ENCODE peak calls at places on chromosome 13, in seven cellular contexts. Y is ACHN; G is mesothelial cell of epicardium; O is GM04503; S is AG04450; A is GM04504; J is stimulated activated CD8-positive, alpha-beta memory T cell treated with anti-CD3 and anti-CD28 coated beads, Interleukin-15, amount 100 ng/mL, for 4 hours. W is an unnamed sample.

GRCh38 chr13:43316997-43317396 is 293.6 kb downstream of the DNAJC15 start:
- DNase-seq in Y (no peak), G (no peak), O (no peak), S (no peak), A (peak; percentile 52), J (no peak), W (no peak)

GRCh38 chr13:93265800-93266199 is 39.2 kb downstream of the GPC6 start:
- DNase-seq in Y (no peak), G (no peak), O (no peak), S (no peak), A (no peak), J (no peak), W (no peak)

GRCh38 chr13:71210861-71211260 is 656.1 kb downstream of the DACH1 start:
- DNase-seq in Y (no peak), G (no peak), O (no peak), S (no peak), A (no peak), J (no peak), W (no peak)

GRCh38 chr13:36420437-36420891 is 11.8 kb upstream of the CCNA1 start:
- DNase-seq in Y (peak; percentile 73), G (peak; percentile 83), O (peak; percentile 11), S (peak; percentile 23), A (peak; percentile 30), J (no peak), W (no peak)

GRCh38 chr13:49304356-49304755 is 56.6 kb downstream of the CDADC1 start:
- DNase-seq in Y (no peak), G (no peak), O (no peak), S (no peak), A (no peak), J (no peak), W (no peak)

GRCh38 chr13:113851480-113851803 is 12.4 kb downstream of the GAS6 start:
- DNase-seq in Y (no peak), G (no peak), O (no peak), S (no peak), A (no peak), J (no peak), W (no peak)

GRCh38 chr13:105278797-105279425 is 1256.6 kb downstream of the EFNB2 start:
- DNase-seq in Y (no peak), G (no peak), O (no peak), S (no peak), A (no peak), J (no peak), W (no peak)

GRCh38 chr13:94173312-94173854 is 306.1 kb downstream of the DCT start:
- DNase-seq in Y (no peak), G (no peak), O (peak; percentile 33), S (peak; percentile 27), A (no peak), J (no peak), W (no peak)

GRCh38 chr13:98482476-98483444 is 94.1 kb downstream of the STK24 start:
- DNase-seq in Y (no peak), G (no peak), O (no peak), S (no peak), A (peak; percentile 66), J (no peak), W (no peak)

GRCh38 chr13:41458187-41458938 is 1.0 kb downstream of the RGCC start:
- DNase-seq in Y (no peak), G (peak; percentile 48), O (no peak), S (no peak), A (no peak), J (peak; percentile 34), W (no peak)

GRCh38 chr13:112842343-112842856 is 126.6 kb upstream of the MCF2L start:
- DNase-seq in Y (no peak), G (no peak), O (no peak), S (no peak), A (no peak), J (no peak), W (no peak)

GRCh38 chr13:48532146-48532472 is 771 bp downstream of the RCBTB2 start:
- DNase-seq in Y (peak; percentile 56), G (no peak), O (peak; percentile 35), S (peak; percentile 13), A (no peak), J (no peak), W (peak; percentile 31)

GRCh38 chr13:38180100-38180499 is 169.6 kb upstream of the UFM1 start:
- DNase-seq in Y (no peak), G (no peak), O (peak; percentile 17), S (no peak), A (peak; percentile 18), J (no peak), W (no peak)

GRCh38 chr13:67232384-67232783 is 2.2 kb upstream of the PCDH9 start:
- DNase-seq in Y (no peak), G (no peak), O (no peak), S (no peak), A (no peak), J (no peak), W (no peak)

GRCh38 chr13:95644611-95645052 is at the start of gene DZIP1:
- DNase-seq in Y (no peak), G (peak; percentile 75), O (peak; percentile 42), S (peak; percentile 64), A (peak; percentile 59), J (no peak), W (no peak)

GRCh38 chr13:44703371-44703770 is 127.2 kb upstream of the TSC22D1 start:
- DNase-seq in Y (peak; percentile 58), G (no peak), O (peak; percentile 44), S (no peak), A (peak; percentile 55), J (no peak), W (peak; percentile 39)

GRCh38 chr13:83905641-83906040 is 23.4 kb upstream of the SLITRK1 start:
- DNase-seq in Y (no peak), G (no peak), O (no peak), S (no peak), A (no peak), J (no peak), W (no peak)

GRCh38 chr13:76019421-76020044 is 383.4 kb downstream of the LMO7 start:
- DNase-seq in Y (peak; percentile 7), G (no peak), O (no peak), S (no peak), A (no peak), J (no peak), W (no peak)

GRCh38 chr13:109784590-109785140 is 1.7 kb downstream of the IRS2 start:
- DNase-seq in Y (no peak), G (peak; percentile 91), O (no peak), S (no peak), A (no peak), J (no peak), W (no peak)

GRCh38 chr13:40064154-40064713 is 408.8 kb downstream of the COG6 start:
- DNase-seq in Y (no peak), G (no peak), O (no peak), S (no peak), A (no peak), J (no peak), W (no peak)

GRCh38 chr13:35475960-35476943 is at the start of gene MAB21L1:
- DNase-seq in Y (no peak), G (no peak), O (no peak), S (no peak), A (no peak), J (no peak), W (no peak)

GRCh38 chr13:78759704-78760103 is 100.7 kb upstream of the OBI1 start:
- DNase-seq in Y (no peak), G (no peak), O (no peak), S (no peak), A (no peak), J (no peak), W (no peak)

GRCh38 chr13:42007844-42008243 is 40.6 kb upstream of the DGKH start:
- DNase-seq in Y (no peak), G (no peak), O (no peak), S (peak; percentile 20), A (no peak), J (no peak), W (peak; percentile 35)

GRCh38 chr13:64234255-64234654 is 2818.6 kb upstream of the PCDH20 start:
- DNase-seq in Y (no peak), G (no peak), O (no peak), S (no peak), A (peak; percentile 51), J (no peak), W (no peak)

GRCh38 chr13:39132286-39132685 is 94.0 kb downstream of the NHLRC3 start:
- DNase-seq in Y (no peak), G (no peak), O (no peak), S (no peak), A (no peak), J (no peak), W (no peak)